ENCODE peak calls at places on chromosomes 4 and X, in ten cellular contexts. One of them, this sample, is unnamed.
A peak's percentile ranks its signal among the peaks of the same experiment; 100 is the strongest.

GRCh38 chr4:146648384-146648783 is 9.7 kb downstream of the POU4F2 start:
- DNase-seq in neural crest cell: no peak
- DNase-seq in mucosa of descending colon: no peak
- DNase-seq in BJ: no peak
- DNase-seq in astrocyte of the spinal cord: no peak
- DNase-seq in GM20000: no peak
- DNase-seq in MM.1S: no peak
- DNase-seq in GM12864: no peak
- DNase-seq in chondrocyte: no peak
- DNase-seq in upper lobe of left lung: no peak
- DNase-seq in this sample: no peak

GRCh38 chr4:184433258-184433892 is 41.0 kb downstream of the IRF2 start:
- DNase-seq in neural crest cell: no peak
- DNase-seq in GM20000: no peak
- DNase-seq in BJ: no peak
- DNase-seq in MM.1S: no peak
- DNase-seq in upper lobe of left lung: no peak
- DNase-seq in GM12864: no peak
- DNase-seq in astrocyte of the spinal cord: no peak
- DNase-seq in chondrocyte: no peak
- DNase-seq in mucosa of descending colon: no peak
- DNase-seq in this sample: no peak

GRCh38 chr4:100985576-100985975 is 361.8 kb downstream of the PPP3CA start:
- DNase-seq in MM.1S: no peak
- DNase-seq in mucosa of descending colon: no peak
- DNase-seq in GM12864: no peak
- DNase-seq in astrocyte of the spinal cord: no peak
- DNase-seq in neural crest cell: no peak
- DNase-seq in BJ: no peak
- DNase-seq in chondrocyte: no peak
- DNase-seq in GM20000: no peak
- DNase-seq in upper lobe of left lung: no peak
- DNase-seq in this sample: no peak

GRCh38 chr4:121164291-121164690 is at the start of gene TNIP3:
- DNase-seq in GM20000: no peak
- DNase-seq in GM12864: no peak
- DNase-seq in upper lobe of left lung: peak; percentile 45
- DNase-seq in BJ: no peak
- DNase-seq in chondrocyte: no peak
- DNase-seq in astrocyte of the spinal cord: no peak
- DNase-seq in MM.1S: no peak
- DNase-seq in mucosa of descending colon: no peak
- DNase-seq in neural crest cell: no peak
- DNase-seq in this sample: no peak

GRCh38 chrX:37380920-37381319 is 31.8 kb downstream of the PRRG1 start:
- DNase-seq in GM12864: no peak
- DNase-seq in neural crest cell: no peak
- DNase-seq in GM20000: no peak
- DNase-seq in chondrocyte: no peak
- DNase-seq in BJ: peak; percentile 9
- DNase-seq in MM.1S: no peak
- DNase-seq in astrocyte of the spinal cord: peak; percentile 86
- DNase-seq in upper lobe of left lung: no peak
- DNase-seq in mucosa of descending colon: no peak
- DNase-seq in this sample: no peak

GRCh38 chrX:22660756-22661155 is 339.0 kb upstream of the DDX53 start:
- DNase-seq in upper lobe of left lung: no peak
- DNase-seq in GM12864: no peak
- DNase-seq in neural crest cell: no peak
- DNase-seq in GM20000: no peak
- DNase-seq in mucosa of descending colon: no peak
- DNase-seq in chondrocyte: no peak
- DNase-seq in MM.1S: no peak
- DNase-seq in astrocyte of the spinal cord: peak; percentile 16
- DNase-seq in BJ: no peak
- DNase-seq in this sample: no peak

GRCh38 chrX:138986235-138986634 is 274.7 kb upstream of the FGF13 start:
- DNase-seq in upper lobe of left lung: no peak
- DNase-seq in MM.1S: no peak
- DNase-seq in GM12864: no peak
- DNase-seq in chondrocyte: no peak
- DNase-seq in mucosa of descending colon: no peak
- DNase-seq in BJ: no peak
- DNase-seq in astrocyte of the spinal cord: peak; percentile 2
- DNase-seq in GM20000: no peak
- DNase-seq in neural crest cell: no peak
- DNase-seq in this sample: no peak

GRCh38 chrX:31215277-31215815 is 143.5 kb upstream of the FTHL17 start:
- DNase-seq in MM.1S: no peak
- DNase-seq in neural crest cell: no peak
- DNase-seq in astrocyte of the spinal cord: no peak
- DNase-seq in GM12864: no peak
- DNase-seq in GM20000: no peak
- DNase-seq in upper lobe of left lung: no peak
- DNase-seq in chondrocyte: no peak
- DNase-seq in BJ: no peak
- DNase-seq in mucosa of descending colon: no peak
- DNase-seq in this sample: no peak

GRCh38 chrX:5936438-5936837 is 292.2 kb downstream of the NLGN4X start:
- DNase-seq in astrocyte of the spinal cord: no peak
- DNase-seq in chondrocyte: no peak
- DNase-seq in BJ: peak; percentile 0
- DNase-seq in GM20000: no peak
- DNase-seq in mucosa of descending colon: no peak
- DNase-seq in upper lobe of left lung: no peak
- DNase-seq in GM12864: no peak
- DNase-seq in neural crest cell: no peak
- DNase-seq in MM.1S: no peak
- DNase-seq in this sample: no peak

GRCh38 chr4:77501851-77502250 is 103.8 kb upstream of the CXCL13 start:
- DNase-seq in BJ: no peak
- DNase-seq in GM20000: no peak
- DNase-seq in astrocyte of the spinal cord: no peak
- DNase-seq in chondrocyte: no peak
- DNase-seq in neural crest cell: no peak
- DNase-seq in MM.1S: no peak
- DNase-seq in upper lobe of left lung: no peak
- DNase-seq in GM12864: no peak
- DNase-seq in mucosa of descending colon: no peak
- DNase-seq in this sample: no peak

GRCh38 chr4:134313591-134313990 is 112.0 kb upstream of the PABPC4L start:
- DNase-seq in neural crest cell: no peak
- DNase-seq in BJ: no peak
- DNase-seq in upper lobe of left lung: no peak
- DNase-seq in chondrocyte: no peak
- DNase-seq in astrocyte of the spinal cord: no peak
- DNase-seq in MM.1S: no peak
- DNase-seq in GM12864: no peak
- DNase-seq in GM20000: no peak
- DNase-seq in mucosa of descending colon: no peak
- DNase-seq in this sample: no peak

GRCh38 chr4:169774466-169775445 is 17.0 kb upstream of the HPF1 start:
- DNase-seq in mucosa of descending colon: no peak
- DNase-seq in GM20000: no peak
- DNase-seq in MM.1S: no peak
- DNase-seq in neural crest cell: no peak
- DNase-seq in astrocyte of the spinal cord: peak; percentile 2
- DNase-seq in GM12864: no peak
- DNase-seq in chondrocyte: no peak
- DNase-seq in BJ: no peak
- DNase-seq in upper lobe of left lung: no peak
- DNase-seq in this sample: peak; percentile 23

GRCh38 chrX:40831750-40832149 is 96.4 kb upstream of the MED14 start:
- DNase-seq in GM20000: no peak
- DNase-seq in GM12864: no peak
- DNase-seq in neural crest cell: no peak
- DNase-seq in mucosa of descending colon: no peak
- DNase-seq in astrocyte of the spinal cord: no peak
- DNase-seq in BJ: no peak
- DNase-seq in chondrocyte: no peak
- DNase-seq in upper lobe of left lung: no peak
- DNase-seq in MM.1S: no peak
- DNase-seq in this sample: no peak

GRCh38 chr4:95432466-95432865 is 116.3 kb downstream of the UNC5C start:
- DNase-seq in chondrocyte: no peak
- DNase-seq in upper lobe of left lung: no peak
- DNase-seq in MM.1S: no peak
- DNase-seq in mucosa of descending colon: no peak
- DNase-seq in BJ: no peak
- DNase-seq in astrocyte of the spinal cord: peak; percentile 24
- DNase-seq in neural crest cell: no peak
- DNase-seq in GM12864: no peak
- DNase-seq in GM20000: no peak
- DNase-seq in this sample: no peak

GRCh38 chr4:87677731-87678130 is 27.7 kb downstream of the DMP1 start:
- DNase-seq in BJ: no peak
- DNase-seq in astrocyte of the spinal cord: no peak
- DNase-seq in upper lobe of left lung: no peak
- DNase-seq in chondrocyte: no peak
- DNase-seq in MM.1S: peak; percentile 58
- DNase-seq in mucosa of descending colon: no peak
- DNase-seq in GM12864: peak; percentile 5
- DNase-seq in neural crest cell: no peak
- DNase-seq in GM20000: no peak
- DNase-seq in this sample: no peak

DNA sequence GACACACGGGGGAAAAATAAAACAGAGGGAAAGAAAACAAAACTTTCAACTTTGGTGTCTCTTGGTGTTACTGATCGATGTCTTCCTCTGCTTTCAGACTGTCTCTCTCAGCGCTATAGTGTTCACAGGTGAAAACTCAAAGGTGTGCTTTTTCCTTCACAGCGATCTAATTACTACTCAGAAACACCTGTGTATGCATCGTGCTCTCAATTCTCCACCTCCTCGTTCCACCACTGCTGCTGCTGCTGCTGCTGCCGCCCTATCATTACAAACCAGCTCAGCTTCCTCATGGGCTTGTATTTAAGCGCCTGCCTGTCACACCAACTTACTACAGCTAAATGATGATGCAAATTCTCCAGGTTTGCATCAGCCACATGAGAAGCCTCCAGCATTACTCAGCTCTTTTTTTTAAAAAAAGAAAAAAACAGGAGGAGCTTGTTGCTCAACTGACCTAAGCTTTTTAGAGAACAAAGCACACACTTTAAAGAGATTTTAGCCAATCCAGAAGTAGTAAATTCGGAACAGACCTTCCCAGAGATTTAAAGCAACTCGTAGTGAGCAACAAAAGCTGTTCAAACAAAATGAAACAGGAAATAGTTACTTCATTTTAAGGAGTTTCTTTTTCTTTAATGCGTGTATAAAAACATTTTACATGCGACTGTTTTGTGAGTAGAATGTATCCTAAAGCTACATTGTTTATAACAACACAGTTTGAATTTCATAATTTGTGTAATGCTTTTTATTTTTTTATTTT is at the start of gene SLC7A11:
- DNase-seq in astrocyte of the spinal cord: peak; percentile 99
- DNase-seq in neural crest cell: peak; percentile 33
- DNase-seq in upper lobe of left lung: peak; percentile 88
- DNase-seq in chondrocyte: no peak
- DNase-seq in mucosa of descending colon: peak; percentile 64
- DNase-seq in BJ: peak; percentile 98
- DNase-seq in GM12864: peak; percentile 98
- DNase-seq in MM.1S: peak; percentile 98
- DNase-seq in GM20000: peak; percentile 57
- DNase-seq in this sample: peak; percentile 72
- TF ChIP-seq CTCF in astrocyte of the spinal cord: no peak
- TF ChIP-seq CTCF in neural crest cell: no peak
- TF ChIP-seq CTCF in upper lobe of left lung: peak; percentile 19
- TF ChIP-seq CTCF in chondrocyte: peak; percentile 33
- TF ChIP-seq CTCF in mucosa of descending colon: peak; percentile 8
- TF ChIP-seq CTCF in BJ: peak; percentile 3
- TF ChIP-seq CTCF in GM12864: no peak
- TF ChIP-seq CTCF in MM.1S: no peak
- TF ChIP-seq CTCF in GM20000: no peak
- TF ChIP-seq CTCF in this sample: no peak

GRCh38 chr4:119627267-119628190 is 1.1 kb downstream of the PDE5A start:
- DNase-seq in BJ: no peak
- DNase-seq in GM12864: no peak
- DNase-seq in upper lobe of left lung: peak; percentile 55
- DNase-seq in MM.1S: peak; percentile 80
- DNase-seq in mucosa of descending colon: peak; percentile 77
- DNase-seq in neural crest cell: peak; percentile 51
- DNase-seq in chondrocyte: peak; percentile 87
- DNase-seq in GM20000: peak; percentile 89
- DNase-seq in astrocyte of the spinal cord: peak; percentile 77
- DNase-seq in this sample: peak; percentile 54
- TF ChIP-seq CTCF in BJ: no peak
- TF ChIP-seq CTCF in GM12864: peak; percentile 54
- TF ChIP-seq CTCF in upper lobe of left lung: peak; percentile 94
- TF ChIP-seq CTCF in MM.1S: peak; percentile 14
- TF ChIP-seq CTCF in mucosa of descending colon: peak; percentile 84
- TF ChIP-seq CTCF in neural crest cell: peak; percentile 70
- TF ChIP-seq CTCF in chondrocyte: peak; percentile 77
- TF ChIP-seq CTCF in GM20000: peak; percentile 70
- TF ChIP-seq CTCF in astrocyte of the spinal cord: peak; percentile 28
- TF ChIP-seq CTCF in this sample: peak; percentile 52

GRCh38 chr4:144300616-144301015 is 160.1 kb upstream of the GYPA start:
- DNase-seq in mucosa of descending colon: no peak
- DNase-seq in BJ: no peak
- DNase-seq in GM20000: no peak
- DNase-seq in upper lobe of left lung: no peak
- DNase-seq in chondrocyte: no peak
- DNase-seq in astrocyte of the spinal cord: no peak
- DNase-seq in GM12864: no peak
- DNase-seq in MM.1S: no peak
- DNase-seq in neural crest cell: no peak
- DNase-seq in this sample: no peak
- TF ChIP-seq CTCF in mucosa of descending colon: no peak
- TF ChIP-seq CTCF in BJ: no peak
- TF ChIP-seq CTCF in GM20000: no peak
- TF ChIP-seq CTCF in upper lobe of left lung: no peak
- TF ChIP-seq CTCF in chondrocyte: no peak
- TF ChIP-seq CTCF in astrocyte of the spinal cord: no peak
- TF ChIP-seq CTCF in GM12864: no peak
- TF ChIP-seq CTCF in MM.1S: no peak
- TF ChIP-seq CTCF in neural crest cell: no peak
- TF ChIP-seq CTCF in this sample: no peak

DNA sequence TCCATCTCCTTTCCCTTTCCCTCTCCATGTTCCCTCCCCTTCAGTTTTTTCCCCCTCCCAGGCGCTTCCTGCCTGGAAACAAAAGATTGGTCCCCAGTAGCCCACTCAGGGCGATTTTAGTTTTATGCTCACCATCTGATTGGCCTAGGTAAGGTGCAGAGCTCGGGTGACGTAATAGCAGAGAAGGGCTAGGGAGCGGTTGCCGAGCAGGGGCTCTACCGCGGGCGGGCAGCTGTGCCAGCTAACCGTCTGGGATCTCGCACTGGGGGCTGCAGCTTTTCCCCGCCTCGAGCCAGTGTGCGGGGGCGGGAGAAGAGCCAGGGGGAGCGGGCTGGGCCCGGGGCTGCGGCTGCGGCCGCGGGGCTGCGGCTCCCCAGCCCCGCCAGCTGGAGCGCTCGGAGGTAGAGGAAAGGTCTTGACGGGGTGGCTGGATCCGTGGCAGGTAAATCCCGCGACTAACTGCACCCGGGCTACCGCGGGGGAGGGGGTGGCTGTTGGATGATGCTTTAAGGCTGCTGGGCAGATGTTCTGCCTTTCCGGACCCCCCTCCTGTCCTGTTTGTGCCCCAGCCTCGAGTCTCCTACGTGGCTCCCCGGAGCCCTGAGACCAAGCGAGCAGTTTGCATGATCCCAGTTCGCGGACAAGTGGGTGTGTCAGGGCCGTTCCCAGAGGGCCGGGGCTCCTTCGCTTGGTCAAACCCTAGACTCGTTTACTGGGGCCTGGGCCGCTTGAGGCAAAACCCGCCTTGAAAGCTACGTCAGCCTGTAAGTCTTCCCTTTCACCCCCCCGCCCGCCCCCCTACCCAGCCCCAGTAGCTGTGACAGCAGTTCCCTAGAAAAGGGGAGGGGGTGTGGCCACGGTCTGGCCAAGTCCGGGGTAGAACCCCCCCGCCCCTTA is at the start of gene PAK3:
- DNase-seq in GM12864: no peak
- DNase-seq in neural crest cell: peak; percentile 19
- DNase-seq in astrocyte of the spinal cord: peak; percentile 85
- DNase-seq in GM20000: no peak
- DNase-seq in MM.1S: peak; percentile 15
- DNase-seq in mucosa of descending colon: peak; percentile 46
- DNase-seq in BJ: no peak
- DNase-seq in chondrocyte: no peak
- DNase-seq in upper lobe of left lung: peak; percentile 44
- DNase-seq in this sample: peak; percentile 30
- TF ChIP-seq CTCF in GM12864: no peak
- TF ChIP-seq CTCF in neural crest cell: no peak
- TF ChIP-seq CTCF in astrocyte of the spinal cord: no peak
- TF ChIP-seq CTCF in GM20000: no peak
- TF ChIP-seq CTCF in MM.1S: no peak
- TF ChIP-seq CTCF in mucosa of descending colon: no peak
- TF ChIP-seq CTCF in BJ: no peak
- TF ChIP-seq CTCF in chondrocyte: no peak
- TF ChIP-seq CTCF in upper lobe of left lung: no peak
- TF ChIP-seq CTCF in this sample: no peak

This sample was measured in activated CD8-positive, alpha-beta T cell treated with anti-CD3 and anti-CD28 coated beads for 36 hours.